ENCODE peak calls at places on chromosomes 11 and 22, in four cellular contexts. H is IMR-90, A is neuronal stem cell, K is H1. J is an unnamed sample.

GRCh38 chr22:21450320-21450831 is 16.8 kb upstream of the TMEM191C start:
- DNase-seq in A (no peak), K (peak), H (no peak), J (no peak)

GRCh38 chr11:1041471-1041870 is 5.0 kb upstream of the MUC6 start:
- DNase-seq in H (no peak), A (no peak), K (no peak), J (no peak)

GRCh38 chr11:124840666-124841065 is 24.6 kb upstream of the ROBO3 start:
- DNase-seq in A (no peak), H (no peak), K (no peak), J (no peak)

GRCh38 chr11:58133329-58134076 is 8.2 kb upstream of the OR9I1 start:
- DNase-seq in A (no peak), K (no peak), H (no peak), J (no peak)

GRCh38 chr22:39728236-39728860 is 157.8 kb downstream of the CACNA1I start:
- DNase-seq in H (no peak), K (peak), A (no peak), J (no peak)

GRCh38 chr22:30192427-30192826 is 54.1 kb downstream of the LIF start:
- DNase-seq in H (no peak), A (no peak), K (no peak), J (no peak)

GRCh38 chr11:85889676-85890579 is 34.7 kb downstream of the CCDC83 start:
- DNase-seq in K (no peak), A (no peak), H (peak), J (peak)

GRCh38 chr11:47616726-47617416 is 22.7 kb upstream of the C1QTNF4 start:
- DNase-seq in K (no peak), A (no peak), H (peak), J (peak)

GRCh38 chr22:50399751-50400331 is 56.7 kb downstream of the PPP6R2 start:
- DNase-seq in A (peak), H (no peak), K (peak), J (peak)

GRCh38 chr22:29629382-29630179 is 26.1 kb downstream of the NF2 start:
- DNase-seq in H (no peak), A (no peak), K (no peak), J (no peak)

GRCh38 chr11:126490261-126490660 is 134.8 kb downstream of the ST3GAL4 start:
- DNase-seq in K (no peak), H (no peak), A (no peak), J (no peak)

GRCh38 chr11:60866911-60867870 is at the start of gene ZP1:
- DNase-seq in A (no peak), H (no peak), K (no peak), J (no peak)

GRCh38 chr11:9320047-9320446 is 5.7 kb upstream of the TMEM41B start:
- DNase-seq in A (no peak), K (no peak), H (no peak), J (no peak)
- H2BK15ac ChIP-seq in A (no peak), K (no peak), H (no peak), J (no peak)

GRCh38 chr11:43574949-43575915 is 105.3 kb upstream of the HSD17B12 start:
- DNase-seq in H (peak), A (no peak), K (peak), J (peak)
- H2AFZ ChIP-seq in H (peak), A (peak), K (no peak), J (no peak)

DNA sequence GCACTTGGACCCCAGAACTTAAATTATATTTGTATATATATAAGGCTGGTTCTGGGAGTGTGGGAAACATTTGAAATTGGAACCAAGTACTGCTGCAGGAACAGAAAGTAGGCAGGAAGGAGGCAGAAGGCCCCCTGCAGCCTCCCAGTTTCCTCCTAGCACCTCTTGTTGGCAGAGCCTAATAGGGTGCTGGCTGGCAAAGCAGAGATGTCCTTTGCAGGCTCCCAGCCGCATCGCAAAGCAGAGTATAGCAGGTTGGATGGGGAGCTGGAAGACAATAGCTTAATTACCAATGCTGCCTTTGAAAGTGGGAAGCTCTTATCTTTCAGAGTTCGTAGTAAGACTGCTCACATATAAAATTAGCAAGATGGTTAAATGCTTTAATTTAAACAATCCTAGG is 370.8 kb upstream of the C11orf87 start:
- DNase-seq in K (no peak), H (no peak), A (no peak), J (no peak)
- H3K4me3 ChIP-seq in K (no peak), H (no peak), A (no peak), J (no peak)

GRCh38 chr11:93875637-93876036 is 25.2 kb upstream of the VSTM5 start:
- DNase-seq in A (no peak), K (no peak), H (no peak), J (no peak)
- H2BK15ac ChIP-seq in A (no peak), K (no peak), H (no peak), J (no peak)

GRCh38 chr11:4821021-4821420 is at the start of gene OR51F2:
- DNase-seq in K (no peak), A (no peak), H (no peak), J (no peak)
- H2AFZ ChIP-seq in K (no peak), A (no peak), H (peak), J (no peak)

GRCh38 chr11:68004551-68005335 is 846 bp upstream of the UNC93B1 start:
- DNase-seq in H (no peak), K (no peak), A (no peak), J (no peak)
- H3K4me3 ChIP-seq in H (no peak), K (no peak), A (peak), J (peak)

DNA sequence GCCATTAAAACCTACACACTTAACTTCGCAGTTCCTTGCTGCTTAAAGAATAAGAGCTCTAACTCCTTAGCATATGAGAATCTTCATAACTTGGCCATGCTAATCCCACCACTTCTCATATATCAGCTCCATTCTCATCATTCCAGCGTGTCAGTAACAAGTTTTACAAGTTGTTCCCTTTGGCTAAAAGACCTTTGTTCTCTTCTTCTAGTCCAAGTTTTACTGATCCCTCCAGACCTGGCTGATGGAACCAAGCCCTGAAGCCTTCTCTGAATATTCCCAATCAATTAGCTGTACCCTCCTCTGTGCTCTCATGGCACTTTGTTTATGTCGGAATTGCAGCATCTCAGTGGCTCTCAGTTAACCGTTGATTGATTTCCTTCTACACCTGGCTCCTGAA is 35.8 kb downstream of the GAB2 start:
- DNase-seq in K (no peak), A (no peak), H (no peak), J (no peak)
- H2BK15ac ChIP-seq in K (peak), A (no peak), H (no peak), J (no peak)

DNA sequence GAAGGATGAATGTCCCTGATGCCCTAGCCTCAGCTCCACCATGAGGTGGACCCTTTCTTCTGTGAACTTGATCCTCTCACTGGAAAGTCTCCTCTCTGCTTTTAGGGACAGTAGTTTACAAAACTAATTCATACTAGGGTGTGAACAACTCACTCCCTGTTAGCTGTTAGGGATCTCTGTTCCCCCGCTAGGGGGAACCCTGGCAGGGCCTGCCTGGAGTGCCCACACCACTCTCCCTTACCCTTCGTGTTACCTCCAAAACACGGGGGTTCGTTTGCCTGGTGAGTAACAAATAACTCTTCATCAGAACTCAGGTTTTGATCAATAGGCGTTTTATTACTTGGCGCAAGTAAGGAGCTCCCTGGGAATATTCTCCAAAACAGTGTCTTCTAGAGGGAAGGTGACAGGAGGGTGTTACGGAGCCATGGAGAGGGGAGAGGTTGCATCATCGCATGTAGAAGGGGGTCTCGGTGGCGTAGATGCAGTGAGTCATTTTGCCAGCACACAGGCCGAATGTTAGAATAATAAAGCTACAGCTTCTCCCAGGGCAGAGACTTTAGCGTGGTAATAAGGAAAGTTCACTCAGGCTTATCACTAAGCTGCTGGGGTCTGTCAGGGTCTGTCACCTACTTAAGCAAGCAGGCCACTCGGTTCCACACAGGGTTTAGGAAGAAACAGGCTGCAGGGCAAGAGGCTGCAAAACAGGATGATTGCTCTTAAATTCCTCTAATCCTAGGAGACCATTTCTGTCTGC is 45.8 kb downstream of the C11orf96 start:
- DNase-seq in H (peak), K (no peak), A (no peak), J (peak)
- H2AFZ ChIP-seq in H (peak), K (no peak), A (peak), J (no peak)

J was measured in mesenchymal stem cell.